ENCODE peak calls at places on chromosome 14, in six cellular contexts. N is HCT116, J is K562, S is HepG2, M is GM12878, Y is H1. B is an unnamed sample.

GRCh38 chr14:76742961-76743360 is 18.3 kb upstream of the VASH1 start:
- DNase-seq in N (no peak), J (no peak), S (no peak), M (no peak), Y (no peak), B (no peak)

GRCh38 chr14:99024926-99025325 is 247.1 kb downstream of the BCL11B start:
- DNase-seq in N (no peak), J (no peak), S (no peak), M (no peak), Y (no peak), B (no peak)

GRCh38 chr14:51828017-51828797 is 32.2 kb upstream of the GNG2 start:
- DNase-seq in N (peak; percentile 44), J (no peak), S (no peak), M (peak; percentile 74), Y (no peak), B (no peak)

GRCh38 chr14:72549848-72550247 is 344.1 kb downstream of the DPF3 start:
- DNase-seq in N (no peak), J (no peak), S (no peak), M (no peak), Y (no peak), B (no peak)

GRCh38 chr14:22547309-22547947 is 41.6 kb downstream of the DAD1 start:
- DNase-seq in N (no peak), J (no peak), S (no peak), M (no peak), Y (no peak), B (no peak)

GRCh38 chr14:86391085-86391484 is 861.1 kb downstream of the FLRT2 start:
- DNase-seq in N (no peak), J (no peak), S (no peak), M (no peak), Y (no peak), B (no peak)

GRCh38 chr14:90747909-90748308 is 68.3 kb downstream of the TTC7B start:
- DNase-seq in N (no peak), J (no peak), S (no peak), M (no peak), Y (no peak), B (no peak)

GRCh38 chr14:44701563-44702263 is 194.6 kb upstream of the FSCB start:
- DNase-seq in N (no peak), J (no peak), S (no peak), M (no peak), Y (no peak), B (no peak)

GRCh38 chr14:73878436-73878835 is 8.2 kb upstream of the ZNF410 start:
- DNase-seq in N (no peak), J (no peak), S (no peak), M (no peak), Y (no peak), B (no peak)

GRCh38 chr14:64060648-64061096 is 207.9 kb downstream of the SYNE2 start:
- DNase-seq in N (peak; percentile 29), J (peak; percentile 5), S (peak; percentile 15), M (no peak), Y (peak; percentile 85), B (peak; percentile 61)

GRCh38 chr14:51004352-51004800 is 60.1 kb upstream of the PYGL start:
- DNase-seq in N (no peak), J (no peak), S (no peak), M (no peak), Y (no peak), B (no peak)

GRCh38 chr14:85867450-85867849 is 337.5 kb downstream of the FLRT2 start:
- DNase-seq in N (no peak), J (no peak), S (no peak), M (no peak), Y (no peak), B (no peak)

GRCh38 chr14:101372494-101372813 is 188.8 kb upstream of the DIO3 start:
- DNase-seq in N (no peak), J (no peak), S (no peak), M (no peak), Y (no peak), B (no peak)

GRCh38 chr14:64841121-64841611 is 38.5 kb downstream of the SPTB start:
- DNase-seq in N (peak; percentile 56), J (peak; percentile 63), S (peak; percentile 51), M (no peak), Y (peak; percentile 21), B (peak; percentile 54)

GRCh38 chr14:20440465-20440864 is 4.5 kb upstream of the KLHL33 start:
- DNase-seq in N (no peak), J (no peak), S (no peak), M (no peak), Y (no peak), B (no peak)

GRCh38 chr14:20438664-20439063 is 2.7 kb upstream of the KLHL33 start:
- DNase-seq in N (no peak), J (no peak), S (no peak), M (no peak), Y (no peak), B (no peak)

GRCh38 chr14:20435454-20436362 is at the start of gene KLHL33:
- DNase-seq in N (no peak), J (no peak), S (no peak), M (no peak), Y (no peak), B (no peak)

GRCh38 chr14:20434701-20435453 is 1.1 kb downstream of the KLHL33 start:
- DNase-seq in N (no peak), J (no peak), S (no peak), M (no peak), Y (no peak), B (no peak)

DNA sequence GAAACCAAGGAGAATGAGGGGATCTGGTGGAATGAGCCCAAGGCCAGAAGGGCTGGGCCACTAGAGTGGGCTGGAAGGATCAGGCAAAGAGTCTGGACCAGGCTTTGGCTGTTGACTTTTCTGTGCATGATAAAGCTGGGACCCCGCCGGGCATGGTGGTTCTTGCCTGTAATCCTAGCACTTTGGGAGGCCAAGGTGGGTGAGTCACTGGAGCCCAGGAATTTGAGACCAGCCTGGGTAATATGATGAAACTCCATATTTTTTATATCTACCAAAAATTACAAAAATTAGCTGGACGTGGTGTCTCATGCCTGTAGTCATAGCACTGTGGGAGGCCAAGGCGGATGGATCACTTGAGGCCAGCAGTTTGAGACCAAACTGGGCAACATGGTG is 393 bp upstream of the KLHL33 start:
- DNase-seq in N (no peak), J (no peak), S (no peak), M (no peak), Y (no peak), B (no peak)
- H3K9ac ChIP-seq in N (no peak overlapping the region), J (no peak overlapping the region), S (no peak overlapping the region), M (no peak overlapping the region), Y (no peak overlapping the region), B (no peak overlapping the region)

GRCh38 chr14:93025055-93025454 is 90.7 kb downstream of the ITPK1 start:
- DNase-seq in N (no peak), J (no peak), S (no peak), M (no peak), Y (no peak), B (no peak)

GRCh38 chr14:93023039-93023438 is 92.7 kb downstream of the ITPK1 start:
- DNase-seq in N (peak; percentile 37), J (peak; percentile 59), S (peak; percentile 78), M (no peak), Y (no peak), B (no peak)

GRCh38 chr14:93023802-93024434 is 91.8 kb downstream of the ITPK1 start:
- DNase-seq in N (no peak), J (no peak), S (no peak), M (no peak), Y (no peak), B (no peak)

GRCh38 chr14:93027810-93028723 is 87.7 kb downstream of the ITPK1 start:
- DNase-seq in N (no peak), J (no peak), S (no peak), M (no peak), Y (no peak), B (no peak)

DNA sequence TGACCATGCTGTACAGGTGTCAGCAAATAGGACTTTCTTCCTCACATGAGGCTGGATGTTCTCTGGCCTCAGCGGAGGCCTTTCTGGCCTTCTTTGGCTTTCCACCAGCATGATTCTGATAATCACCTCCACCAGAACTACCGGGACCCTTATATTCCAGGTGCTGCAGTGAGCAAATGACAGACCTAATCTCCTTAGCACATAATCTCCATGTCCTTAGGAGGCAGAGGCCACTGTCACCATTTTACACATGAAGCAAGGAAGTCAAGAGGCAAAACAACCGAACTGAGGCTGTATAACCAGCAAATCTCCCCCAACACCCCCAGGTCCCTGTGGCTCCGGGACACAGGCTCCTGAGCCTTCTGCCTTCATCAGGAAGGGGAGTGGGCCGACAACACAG is 91.2 kb downstream of the ITPK1 start:
- DNase-seq in N (no peak), J (no peak), S (no peak), M (no peak), Y (no peak), B (no peak)
- TF ChIP-seq ZNF274 in N (no peak), J (no peak), S (no peak), M (no peak), Y (no peak), B (no peak)

GRCh38 chr14:68247867-68248266 is 428.3 kb downstream of the RAD51B start:
- DNase-seq in N (no peak), J (no peak), S (no peak), M (no peak), Y (no peak), B (no peak)

GRCh38 chr14:68245146-68246073 is 425.8 kb downstream of the RAD51B start:
- DNase-seq in N (no peak), J (peak; percentile 20), S (no peak), M (no peak), Y (no peak), B (no peak)

GRCh38 chr14:68246074-68246980 is 426.7 kb downstream of the RAD51B start:
- DNase-seq in N (no peak), J (no peak), S (no peak), M (no peak), Y (no peak), B (no peak)

GRCh38 chr14:68248481-68249255 is 429.1 kb downstream of the RAD51B start:
- DNase-seq in N (peak; percentile 28), J (no peak), S (peak; percentile 54), M (peak; percentile 89), Y (no peak), B (peak; percentile 43)

DNA sequence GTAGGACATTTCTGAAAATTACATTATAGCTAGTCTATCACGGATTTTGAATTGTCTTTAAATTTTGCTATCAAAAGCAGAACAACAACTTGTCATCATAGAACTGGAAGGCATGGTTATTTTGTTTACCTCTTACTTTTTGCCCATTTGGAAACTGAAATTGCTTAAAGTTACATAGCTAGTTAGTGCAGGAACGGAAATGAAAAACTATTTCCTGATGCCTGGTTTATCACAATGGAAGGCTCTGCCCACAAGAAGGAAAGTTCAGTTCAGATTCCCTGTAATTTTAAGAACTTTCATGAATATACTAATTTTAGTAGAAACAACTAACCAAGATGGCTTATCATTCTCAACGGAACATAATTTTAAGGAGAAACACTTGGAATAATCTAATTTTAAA is 427.7 kb downstream of the RAD51B start:
- DNase-seq in N (no peak), J (no peak), S (no peak), M (no peak), Y (no peak), B (no peak)
- H3K9ac ChIP-seq in N (no peak overlapping the region), J (no peak overlapping the region), S (no peak overlapping the region), M (no peak overlapping the region), Y (no peak overlapping the region), B (no peak overlapping the region)

DNA sequence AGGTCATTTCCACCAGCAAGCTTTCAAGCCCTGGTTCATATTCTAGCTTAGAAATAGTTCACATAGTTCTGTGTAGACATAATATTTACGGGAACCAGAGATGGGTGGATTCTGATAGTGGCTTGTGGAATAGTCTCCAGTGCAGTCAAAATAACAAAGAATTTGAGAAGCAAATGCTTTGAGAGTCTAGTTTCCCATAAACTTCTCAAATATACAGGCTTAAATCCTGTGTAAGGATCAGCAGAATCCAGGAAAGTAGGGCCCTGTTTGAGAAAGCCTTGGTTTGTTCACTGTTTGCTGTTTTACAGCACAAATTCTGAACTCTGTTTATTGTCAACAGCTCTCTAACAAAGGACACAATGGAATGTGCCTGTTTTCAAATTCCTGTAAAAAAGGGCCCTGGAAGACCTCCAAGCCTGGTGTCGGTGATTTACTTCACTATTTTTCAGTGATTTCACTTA is 11.5 kb upstream of the FOS start:
- DNase-seq in N (no peak), J (no peak), S (no peak), M (no peak), Y (no peak), B (no peak)
- TF ChIP-seq ZNF274 in N (no peak), J (no peak), S (no peak), M (no peak), Y (no peak), B (no peak)

B was measured in NT2/D1.